ENCODE peak calls at places on chromosome 4, in eight cellular contexts. One of them, this sample, is unnamed. For H3K4me1, the result is how much of the 10 kb centered on the place peaks cover.

GRCh38 chr4:2765832-2766526 is 9.8 kb upstream of the TNIP2 start:
- DNase-seq in hepatocyte: no peak
- DNase-seq in GM23338: no peak
- DNase-seq in PC-3: no peak
- DNase-seq in OCI-LY7: no peak
- DNase-seq in GM23248: no peak
- DNase-seq in HCT116: no peak
- DNase-seq in neural progenitor cell: no peak
- DNase-seq in this sample: no peak

GRCh38 chr4:17511041-17511949 is 595 bp downstream of the QDPR start:
- DNase-seq in hepatocyte: peak
- DNase-seq in GM23338: peak
- DNase-seq in PC-3: peak
- DNase-seq in OCI-LY7: peak
- DNase-seq in GM23248: peak
- DNase-seq in HCT116: peak
- DNase-seq in neural progenitor cell: peak
- DNase-seq in this sample: peak

GRCh38 chr4:76984788-76985211 is 35.2 kb downstream of the SEPTIN11 start:
- DNase-seq in hepatocyte: peak
- DNase-seq in GM23338: no peak
- DNase-seq in PC-3: peak
- DNase-seq in OCI-LY7: no peak
- DNase-seq in GM23248: peak
- DNase-seq in HCT116: no peak
- DNase-seq in neural progenitor cell: peak
- DNase-seq in this sample: peak

GRCh38 chr4:128853741-128854140 is 44.2 kb downstream of the JADE1 start:
- DNase-seq in hepatocyte: no peak
- DNase-seq in GM23338: no peak
- DNase-seq in PC-3: no peak
- DNase-seq in OCI-LY7: no peak
- DNase-seq in GM23248: peak
- DNase-seq in HCT116: no peak
- DNase-seq in neural progenitor cell: no peak
- DNase-seq in this sample: no peak

GRCh38 chr4:6258741-6259140 is 10.9 kb upstream of the WFS1 start:
- DNase-seq in hepatocyte: no peak
- DNase-seq in GM23338: no peak
- DNase-seq in PC-3: no peak
- DNase-seq in OCI-LY7: peak
- DNase-seq in GM23248: no peak
- DNase-seq in HCT116: no peak
- DNase-seq in neural progenitor cell: no peak
- DNase-seq in this sample: no peak

GRCh38 chr4:124152130-124152529 is 560.4 kb downstream of the ANKRD50 start:
- DNase-seq in hepatocyte: no peak
- DNase-seq in GM23338: no peak
- DNase-seq in PC-3: no peak
- DNase-seq in OCI-LY7: no peak
- DNase-seq in GM23248: no peak
- DNase-seq in HCT116: no peak
- DNase-seq in neural progenitor cell: no peak
- DNase-seq in this sample: no peak

GRCh38 chr4:166279261-166279660 is 406.2 kb downstream of the TLL1 start:
- DNase-seq in hepatocyte: no peak
- DNase-seq in GM23338: no peak
- DNase-seq in PC-3: no peak
- DNase-seq in OCI-LY7: no peak
- DNase-seq in GM23248: no peak
- DNase-seq in HCT116: no peak
- DNase-seq in neural progenitor cell: no peak
- DNase-seq in this sample: peak

GRCh38 chr4:76699911-76700310 is 198.0 kb downstream of the SOWAHB start:
- DNase-seq in hepatocyte: no peak
- DNase-seq in GM23338: no peak
- DNase-seq in PC-3: no peak
- DNase-seq in OCI-LY7: no peak
- DNase-seq in GM23248: no peak
- DNase-seq in HCT116: no peak
- DNase-seq in neural progenitor cell: no peak
- DNase-seq in this sample: no peak

GRCh38 chr4:66034671-66035070 is 364.4 kb upstream of the EPHA5 start:
- DNase-seq in hepatocyte: no peak
- DNase-seq in GM23338: no peak
- DNase-seq in PC-3: no peak
- DNase-seq in OCI-LY7: no peak
- DNase-seq in GM23248: no peak
- DNase-seq in HCT116: no peak
- DNase-seq in neural progenitor cell: no peak
- DNase-seq in this sample: no peak

GRCh38 chr4:155805016-155805415 is 46.2 kb downstream of the GUCY1B1 start:
- DNase-seq in hepatocyte: no peak
- DNase-seq in GM23338: no peak
- DNase-seq in PC-3: peak
- DNase-seq in OCI-LY7: no peak
- DNase-seq in GM23248: peak
- DNase-seq in HCT116: no peak
- DNase-seq in neural progenitor cell: no peak
- DNase-seq in this sample: no peak

GRCh38 chr4:3232871-3233271 is 16.1 kb upstream of the MSANTD1 start:
- DNase-seq in hepatocyte: no peak
- DNase-seq in GM23338: no peak
- DNase-seq in PC-3: no peak
- DNase-seq in OCI-LY7: no peak
- DNase-seq in GM23248: no peak
- DNase-seq in HCT116: no peak
- DNase-seq in neural progenitor cell: no peak
- DNase-seq in this sample: no peak

GRCh38 chr4:13705521-13706035 is 78.1 kb upstream of the BOD1L1 start:
- DNase-seq in hepatocyte: peak
- DNase-seq in GM23338: peak
- DNase-seq in PC-3: peak
- DNase-seq in OCI-LY7: no peak
- DNase-seq in GM23248: peak
- DNase-seq in HCT116: no peak
- DNase-seq in neural progenitor cell: no peak
- DNase-seq in this sample: peak

GRCh38 chr4:16199132-16199531 is 27.1 kb downstream of the TAPT1 start:
- DNase-seq in hepatocyte: peak
- DNase-seq in GM23338: peak
- DNase-seq in PC-3: peak
- DNase-seq in OCI-LY7: peak
- DNase-seq in GM23248: peak
- DNase-seq in HCT116: no peak
- DNase-seq in neural progenitor cell: peak
- DNase-seq in this sample: peak

GRCh38 chr4:141905751-141906150 is 269.4 kb downstream of the IL15 start:
- DNase-seq in hepatocyte: no peak
- DNase-seq in GM23338: no peak
- DNase-seq in PC-3: peak
- DNase-seq in OCI-LY7: no peak
- DNase-seq in GM23248: peak
- DNase-seq in HCT116: no peak
- DNase-seq in neural progenitor cell: no peak
- DNase-seq in this sample: no peak

GRCh38 chr4:124743711-124744110 is 31.2 kb upstream of the ANKRD50 start:
- DNase-seq in hepatocyte: no peak
- DNase-seq in GM23338: no peak
- DNase-seq in PC-3: no peak
- DNase-seq in OCI-LY7: no peak
- DNase-seq in GM23248: no peak
- DNase-seq in HCT116: no peak
- DNase-seq in neural progenitor cell: no peak
- DNase-seq in this sample: no peak

GRCh38 chr4:3304831-3305609 is 12.2 kb downstream of the RGS12 start:
- DNase-seq in hepatocyte: peak
- DNase-seq in GM23338: no peak
- DNase-seq in PC-3: no peak
- DNase-seq in OCI-LY7: no peak
- DNase-seq in GM23248: peak
- DNase-seq in HCT116: no peak
- DNase-seq in neural progenitor cell: no peak
- DNase-seq in this sample: no peak

GRCh38 chr4:38145741-38146140 is 185.5 kb downstream of the PTTG2 start:
- DNase-seq in hepatocyte: no peak
- DNase-seq in GM23338: no peak
- DNase-seq in PC-3: peak
- DNase-seq in OCI-LY7: no peak
- DNase-seq in GM23248: peak
- DNase-seq in HCT116: no peak
- DNase-seq in neural progenitor cell: no peak
- DNase-seq in this sample: no peak

GRCh38 chr4:8910822-8911310 is 39.2 kb upstream of the HMX1 start:
- DNase-seq in hepatocyte: no peak
- DNase-seq in GM23338: no peak
- DNase-seq in PC-3: no peak
- DNase-seq in OCI-LY7: no peak
- DNase-seq in GM23248: peak
- DNase-seq in HCT116: no peak
- DNase-seq in neural progenitor cell: no peak
- DNase-seq in this sample: no peak

GRCh38 chr4:170109586-170110289 is 20.0 kb upstream of the AADAT start:
- DNase-seq in hepatocyte: no peak
- DNase-seq in GM23338: no peak
- DNase-seq in PC-3: no peak
- DNase-seq in OCI-LY7: no peak
- DNase-seq in GM23248: peak
- DNase-seq in HCT116: no peak
- DNase-seq in neural progenitor cell: peak
- DNase-seq in this sample: no peak

GRCh38 chr4:45621926-45622325 is 501.9 kb downstream of the GABRG1 start:
- DNase-seq in hepatocyte: peak
- DNase-seq in GM23338: no peak
- DNase-seq in PC-3: peak
- DNase-seq in OCI-LY7: no peak
- DNase-seq in GM23248: peak
- DNase-seq in HCT116: no peak
- DNase-seq in neural progenitor cell: no peak
- DNase-seq in this sample: no peak

GRCh38 chr4:76194325-76194724 is 19.3 kb downstream of the SCARB2 start:
- DNase-seq in hepatocyte: peak
- DNase-seq in GM23338: no peak
- DNase-seq in PC-3: peak
- DNase-seq in OCI-LY7: no peak
- DNase-seq in GM23248: peak
- DNase-seq in HCT116: no peak
- DNase-seq in neural progenitor cell: no peak
- DNase-seq in this sample: no peak

GRCh38 chr4:10623241-10623640 is 61.3 kb downstream of the CLNK start:
- DNase-seq in hepatocyte: no peak
- DNase-seq in GM23338: no peak
- DNase-seq in PC-3: peak
- DNase-seq in OCI-LY7: no peak
- DNase-seq in GM23248: peak
- DNase-seq in HCT116: no peak
- DNase-seq in neural progenitor cell: no peak
- DNase-seq in this sample: no peak
- H3K4me2 ChIP-seq in hepatocyte: no peak
- H3K4me2 ChIP-seq in GM23338: no peak
- H3K4me2 ChIP-seq in PC-3: no peak
- H3K4me2 ChIP-seq in OCI-LY7: no peak
- H3K4me2 ChIP-seq in GM23248: no peak
- H3K4me2 ChIP-seq in HCT116: no peak
- H3K4me2 ChIP-seq in neural progenitor cell: no peak
- H3K4me2 ChIP-seq in this sample: no peak

GRCh38 chr4:56977321-56978012 is at the start of gene NOA1:
- DNase-seq in hepatocyte: peak
- DNase-seq in GM23338: peak
- DNase-seq in PC-3: peak
- DNase-seq in OCI-LY7: peak
- DNase-seq in GM23248: peak
- DNase-seq in HCT116: peak
- DNase-seq in neural progenitor cell: peak
- DNase-seq in this sample: peak
- H3K4me1 ChIP-seq in hepatocyte: under half
- H3K4me1 ChIP-seq in GM23338: under half
- H3K4me1 ChIP-seq in PC-3: under half
- H3K4me1 ChIP-seq in OCI-LY7: under half
- H3K4me1 ChIP-seq in GM23248: under half
- H3K4me1 ChIP-seq in HCT116: under half
- H3K4me1 ChIP-seq in neural progenitor cell: under half
- H3K4me1 ChIP-seq in this sample: under half

GRCh38 chr4:4524364-4524763 is 17.5 kb downstream of the STX18 start:
- DNase-seq in hepatocyte: no peak
- DNase-seq in GM23338: peak
- DNase-seq in PC-3: no peak
- DNase-seq in OCI-LY7: peak
- DNase-seq in GM23248: peak
- DNase-seq in HCT116: no peak
- DNase-seq in neural progenitor cell: peak
- DNase-seq in this sample: peak
- TF ChIP-seq EZH2phosphoT487 in hepatocyte: no peak
- TF ChIP-seq EZH2phosphoT487 in GM23338: no peak
- TF ChIP-seq EZH2phosphoT487 in PC-3: no peak
- TF ChIP-seq EZH2phosphoT487 in OCI-LY7: no peak
- TF ChIP-seq EZH2phosphoT487 in GM23248: no peak
- TF ChIP-seq EZH2phosphoT487 in HCT116: no peak
- TF ChIP-seq EZH2phosphoT487 in neural progenitor cell: no peak
- TF ChIP-seq EZH2phosphoT487 in this sample: no peak

GRCh38 chr4:153293675-153294057 is 50.8 kb upstream of the MND1 start:
- DNase-seq in hepatocyte: no peak
- DNase-seq in GM23338: no peak
- DNase-seq in PC-3: no peak
- DNase-seq in OCI-LY7: no peak
- DNase-seq in GM23248: no peak
- DNase-seq in HCT116: no peak
- DNase-seq in neural progenitor cell: no peak
- DNase-seq in this sample: no peak

GRCh38 chr4:153294631-153295030 is 49.9 kb upstream of the MND1 start:
- DNase-seq in hepatocyte: no peak
- DNase-seq in GM23338: no peak
- DNase-seq in PC-3: peak
- DNase-seq in OCI-LY7: no peak
- DNase-seq in GM23248: peak
- DNase-seq in HCT116: no peak
- DNase-seq in neural progenitor cell: no peak
- DNase-seq in this sample: no peak

GRCh38 chr4:153296424-153296823 is 48.1 kb upstream of the MND1 start:
- DNase-seq in hepatocyte: peak
- DNase-seq in GM23338: no peak
- DNase-seq in PC-3: no peak
- DNase-seq in OCI-LY7: no peak
- DNase-seq in GM23248: peak
- DNase-seq in HCT116: no peak
- DNase-seq in neural progenitor cell: peak
- DNase-seq in this sample: no peak

GRCh38 chr4:153295131-153295755 is 49.2 kb upstream of the MND1 start:
- DNase-seq in hepatocyte: no peak
- DNase-seq in GM23338: peak
- DNase-seq in PC-3: no peak
- DNase-seq in OCI-LY7: no peak
- DNase-seq in GM23248: no peak
- DNase-seq in HCT116: no peak
- DNase-seq in neural progenitor cell: no peak
- DNase-seq in this sample: no peak

DNA sequence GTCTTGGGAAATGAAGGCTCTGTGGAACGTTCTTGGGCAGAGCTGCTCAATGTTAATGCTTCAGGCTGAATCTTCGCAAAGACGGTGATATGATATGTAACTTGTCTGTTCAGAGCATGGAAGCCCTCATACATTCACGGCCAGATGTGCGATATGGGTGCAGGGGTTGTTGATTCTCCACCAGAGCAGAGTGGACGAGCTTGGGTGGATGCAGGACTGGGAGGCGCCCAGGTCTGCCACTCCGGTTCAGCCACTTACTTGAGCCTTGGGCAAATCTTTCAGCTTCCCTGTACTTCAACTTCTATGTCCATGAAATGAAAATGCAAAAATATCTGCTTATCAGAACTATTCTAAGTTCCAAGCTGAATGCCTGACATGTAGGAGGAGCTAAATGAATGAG is 47.4 kb upstream of the MND1 start:
- DNase-seq in hepatocyte: no peak
- DNase-seq in GM23338: no peak
- DNase-seq in PC-3: no peak
- DNase-seq in OCI-LY7: no peak
- DNase-seq in GM23248: peak
- DNase-seq in HCT116: no peak
- DNase-seq in neural progenitor cell: no peak
- DNase-seq in this sample: no peak
- H3K4me2 ChIP-seq in hepatocyte: peak
- H3K4me2 ChIP-seq in GM23338: no peak
- H3K4me2 ChIP-seq in PC-3: no peak
- H3K4me2 ChIP-seq in OCI-LY7: no peak
- H3K4me2 ChIP-seq in GM23248: peak
- H3K4me2 ChIP-seq in HCT116: no peak
- H3K4me2 ChIP-seq in neural progenitor cell: no peak
- H3K4me2 ChIP-seq in this sample: no peak

This sample was measured in MM.1S.